ENCODE peak calls at places on chromosomes 12 and 14, in ten cellular contexts. R is left lobe of liver, N is cardiac fibroblast, J is AG04450, O is activated T-cell treated with anti-CD3 and anti-CD28 coated beads for 1 hour, Y is AG09309, V is MM.1S, L is caudate nucleus, H is NCI-H345, Z is anterior cingulate cortex. U is an unnamed sample.

GRCh38 chr14:30330452-30330851 is 228.5 kb upstream of the G2E3 start:
- DNase-seq in V (no peak), O (no peak), N (peak), L (no peak), H (no peak), J (no peak), Y (no peak), R (no peak), Z (no peak), U (no peak)

GRCh38 chr12:109777544-109777943 is 55.7 kb downstream of the TRPV4 start:
- DNase-seq in V (peak), N (peak), J (no peak), L (no peak), R (no peak), O (peak), Y (no peak), Z (no peak), H (peak), U (no peak)

GRCh38 chr12:102954143-102954542 is 3.3 kb upstream of the ASCL1 start:
- DNase-seq in R (no peak), Z (no peak), H (peak), Y (no peak), O (no peak), N (no peak), L (no peak), V (no peak), J (no peak), U (no peak)

GRCh38 chr12:108649668-108650067 is 16.0 kb upstream of the SELPLG start:
- DNase-seq in V (no peak), R (no peak), L (no peak), Z (no peak), O (no peak), N (peak), Y (peak), J (peak), H (no peak), U (no peak)

GRCh38 chr12:99170026-99170425 is 477.5 kb upstream of the GARIN6 start:
- DNase-seq in J (no peak), H (no peak), Y (no peak), R (no peak), O (no peak), L (no peak), V (no peak), Z (no peak), N (no peak), U (no peak)

GRCh38 chr14:34931206-34931605 is 51.6 kb upstream of the SRP54 start:
- DNase-seq in Z (no peak), O (no peak), R (no peak), N (peak), Y (no peak), J (no peak), V (no peak), L (no peak), H (no peak), U (peak)

GRCh38 chr12:76002598-76003262 is 28.8 kb downstream of the PHLDA1 start:
- DNase-seq in H (no peak), L (no peak), Y (no peak), O (no peak), R (no peak), Z (no peak), J (no peak), V (no peak), N (no peak), U (no peak)

GRCh38 chr14:73843296-73843695 is 8.3 kb upstream of the PTGR2 start:
- DNase-seq in L (no peak), R (no peak), V (no peak), N (no peak), J (no peak), Z (no peak), H (no peak), Y (no peak), O (no peak), U (no peak)

GRCh38 chr14:75399819-75400678 is 27.8 kb upstream of the JDP2 start:
- DNase-seq in O (no peak), H (peak), V (no peak), J (no peak), L (peak), Y (no peak), N (peak), Z (peak), R (peak), U (peak)

GRCh38 chr12:44158746-44159145 is 322.9 kb downstream of the TMEM117 start:
- DNase-seq in N (no peak), O (no peak), Y (no peak), R (no peak), L (no peak), J (no peak), Z (no peak), H (no peak), V (no peak), U (no peak)

GRCh38 chr14:36281309-36281708 is 39.1 kb downstream of the MBIP start:
- DNase-seq in Z (no peak), R (no peak), Y (no peak), L (no peak), O (no peak), N (peak), H (no peak), V (no peak), J (no peak), U (no peak)

U was measured in prostate gland.